ENCODE peak calls at places on chromosomes 12 and 14, in nine cellular contexts. T, M, Y, Q, X, F, U, A and B are unnamed samples.

GRCh38 chr12:12792421-12792820 is 7.0 kb downstream of the APOLD1 start:
- DNase-seq in T (no peak), M (no peak), Y (no peak), Q (no peak), X (no peak), F (no peak), U (no peak), A (no peak), B (no peak)

GRCh38 chr14:52961060-52961639 is 10.3 kb upstream of the FERMT2 start:
- DNase-seq in T (peak; percentile 77), M (peak; percentile 45), Y (peak; percentile 79), Q (no peak), X (peak; percentile 27), F (no peak), U (peak; percentile 68), A (peak; percentile 79), B (peak; percentile 28)

GRCh38 chr12:127640181-127640886 is 626.6 kb upstream of the TMEM132C start:
- DNase-seq in T (no peak), M (no peak), Y (no peak), Q (no peak), X (no peak), F (peak; percentile 44), U (no peak), A (peak; percentile 80), B (no peak)

GRCh38 chr14:35877276-35877675 is 51.1 kb downstream of the BRMS1L start:
- DNase-seq in T (no peak), M (no peak), Y (peak; percentile 68), Q (no peak), X (no peak), F (no peak), U (no peak), A (no peak), B (no peak)

GRCh38 chr12:6199531-6200265 is 502 bp upstream of the CD9 start:
- DNase-seq in T (peak; percentile 87), M (no peak), Y (peak; percentile 39), Q (peak; percentile 24), X (peak; percentile 32), F (no peak), U (peak; percentile 37), A (peak; percentile 23), B (peak; percentile 73)

GRCh38 chr14:67393689-67394088 is 18.3 kb downstream of the PLEK2 start:
- DNase-seq in T (no peak), M (no peak), Y (no peak), Q (no peak), X (no peak), F (no peak), U (no peak), A (no peak), B (no peak)

GRCh38 chr12:28568083-28568482 is 377.8 kb downstream of the CCDC91 start:
- DNase-seq in T (peak; percentile 70), M (no peak), Y (peak; percentile 88), Q (no peak), X (no peak), F (no peak), U (no peak), A (peak; percentile 99), B (no peak)

GRCh38 chr12:52206309-52207040 is 14.7 kb upstream of the KRT80 start:
- DNase-seq in T (peak; percentile 54), M (no peak), Y (no peak), Q (no peak), X (no peak), F (no peak), U (no peak), A (no peak), B (no peak)

GRCh38 chr14:92670177-92670576 is 78.2 kb downstream of the LGMN start:
- DNase-seq in T (no peak), M (no peak), Y (no peak), Q (no peak), X (no peak), F (no peak), U (no peak), A (peak; percentile 96), B (no peak)
- TF ChIP-seq CTCF in T (no peak), M (no peak), Y (peak; percentile 9), Q (no peak), X (no peak), F (no peak), U (no peak), A (peak; percentile 50), B (no peak)

GRCh38 chr12:101173197-101173749 is 36.8 kb downstream of the SLC5A8 start:
- DNase-seq in T (no peak), M (no peak), Y (no peak), Q (no peak), X (no peak), F (no peak), U (no peak), A (peak; percentile 0), B (no peak)

GRCh38 chr12:101166866-101167265 is 43.2 kb downstream of the SLC5A8 start:
- DNase-seq in T (no peak), M (no peak), Y (no peak), Q (no peak), X (no peak), F (no peak), U (no peak), A (no peak), B (no peak)

GRCh38 chr12:101174576-101174975 is 35.5 kb downstream of the SLC5A8 start:
- DNase-seq in T (no peak), M (no peak), Y (no peak), Q (no peak), X (no peak), F (no peak), U (no peak), A (no peak), B (peak; percentile 33)

GRCh38 chr12:101168000-101168399 is 42.0 kb downstream of the SLC5A8 start:
- DNase-seq in T (no peak), M (no peak), Y (no peak), Q (no peak), X (no peak), F (no peak), U (no peak), A (no peak), B (no peak)

DNA sequence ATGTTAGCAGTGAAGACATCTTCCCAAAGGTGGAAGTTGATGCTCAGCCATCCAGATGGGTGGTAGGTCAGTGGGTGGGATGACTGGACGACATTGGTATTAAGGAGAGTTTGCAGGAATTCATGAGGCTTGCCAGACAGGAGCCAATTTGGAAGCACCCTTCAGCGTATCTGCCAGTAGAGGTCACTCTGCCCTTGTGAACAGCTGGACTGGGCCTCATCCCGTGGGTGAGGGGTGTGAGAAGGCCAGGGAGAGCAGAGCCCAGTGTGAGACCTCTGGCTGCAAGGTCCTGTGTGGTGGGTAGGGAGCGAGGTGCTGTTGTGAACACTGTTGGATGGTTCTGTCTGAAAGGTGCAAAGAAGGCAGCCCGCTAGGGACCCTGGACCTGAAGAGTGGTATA is 37.7 kb downstream of the SLC5A8 start:
- DNase-seq in T (no peak), M (no peak), Y (peak; percentile 43), Q (no peak), X (peak; percentile 16), F (no peak), U (no peak), A (peak; percentile 43), B (peak; percentile 23)
- TF ChIP-seq CTCF in T (no peak), M (no peak), Y (no peak), Q (no peak), X (peak; percentile 25), F (no peak), U (no peak), A (peak; percentile 33), B (peak; percentile 27)

DNA sequence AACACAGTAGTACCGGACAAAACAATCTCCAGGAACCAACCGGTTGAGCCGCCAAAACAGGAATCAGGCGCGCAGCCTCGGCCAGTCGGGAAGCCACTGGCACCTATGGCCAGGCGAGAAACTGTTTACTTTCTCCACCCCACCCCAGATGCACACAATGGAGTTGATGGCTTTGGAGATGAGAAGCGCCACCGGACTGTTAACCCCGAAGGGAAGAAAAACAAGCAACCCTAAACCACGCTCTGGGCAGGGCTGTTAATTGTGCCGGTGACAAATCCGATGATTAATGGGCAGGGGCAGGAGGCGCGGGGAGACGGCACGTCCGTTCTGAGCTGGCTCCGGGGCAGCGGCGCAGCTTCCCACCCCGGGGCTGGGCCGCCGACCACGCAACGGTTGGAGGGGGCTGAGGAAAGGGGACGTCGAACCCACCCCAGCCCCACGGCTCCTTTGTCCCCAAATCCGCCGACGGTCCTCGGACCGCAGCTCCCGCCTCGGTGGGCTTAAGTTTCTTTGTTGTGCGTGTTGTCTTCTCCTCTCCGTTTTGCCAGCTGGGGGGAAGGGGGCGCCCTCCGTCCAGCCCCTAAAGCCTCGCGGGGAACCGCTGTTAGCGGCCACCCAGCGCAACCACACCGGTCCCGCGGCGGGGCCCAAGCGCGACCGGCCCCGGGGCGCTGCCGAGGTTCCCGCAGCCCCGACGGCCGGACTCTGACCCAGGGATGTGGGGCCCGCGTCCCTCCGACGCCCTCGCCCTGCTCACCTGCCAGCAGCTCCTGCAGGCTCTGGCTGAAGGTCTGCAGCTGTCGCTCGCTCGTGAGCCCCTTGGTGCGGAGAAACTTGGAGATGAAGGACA is 790 bp downstream of the BTG1 start:
- DNase-seq in T (peak; percentile 78), M (peak; percentile 42), Y (peak; percentile 79), Q (no peak), X (peak; percentile 75), F (peak; percentile 40), U (peak; percentile 63), A (peak; percentile 65), B (peak; percentile 82)
- TF ChIP-seq CTCF in T (no peak), M (no peak), Y (no peak), Q (no peak), X (no peak), F (no peak), U (no peak), A (no peak), B (no peak)

GRCh38 chr12:57370696-57371095 is 60.1 kb downstream of the R3HDM2 start:
- DNase-seq in T (no peak), M (no peak), Y (no peak), Q (no peak), X (no peak), F (no peak), U (no peak), A (no peak), B (no peak)

GRCh38 chr12:57369202-57369601 is 61.6 kb downstream of the R3HDM2 start:
- DNase-seq in T (no peak), M (no peak), Y (no peak), Q (no peak), X (no peak), F (no peak), U (no peak), A (no peak), B (no peak)

GRCh38 chr12:57367121-57367520 is 63.7 kb downstream of the R3HDM2 start:
- DNase-seq in T (no peak), M (no peak), Y (no peak), Q (no peak), X (no peak), F (no peak), U (no peak), A (no peak), B (no peak)

GRCh38 chr12:57370084-57370483 is 60.8 kb downstream of the R3HDM2 start:
- DNase-seq in T (no peak), M (no peak), Y (no peak), Q (no peak), X (no peak), F (no peak), U (no peak), A (no peak), B (no peak)

DNA sequence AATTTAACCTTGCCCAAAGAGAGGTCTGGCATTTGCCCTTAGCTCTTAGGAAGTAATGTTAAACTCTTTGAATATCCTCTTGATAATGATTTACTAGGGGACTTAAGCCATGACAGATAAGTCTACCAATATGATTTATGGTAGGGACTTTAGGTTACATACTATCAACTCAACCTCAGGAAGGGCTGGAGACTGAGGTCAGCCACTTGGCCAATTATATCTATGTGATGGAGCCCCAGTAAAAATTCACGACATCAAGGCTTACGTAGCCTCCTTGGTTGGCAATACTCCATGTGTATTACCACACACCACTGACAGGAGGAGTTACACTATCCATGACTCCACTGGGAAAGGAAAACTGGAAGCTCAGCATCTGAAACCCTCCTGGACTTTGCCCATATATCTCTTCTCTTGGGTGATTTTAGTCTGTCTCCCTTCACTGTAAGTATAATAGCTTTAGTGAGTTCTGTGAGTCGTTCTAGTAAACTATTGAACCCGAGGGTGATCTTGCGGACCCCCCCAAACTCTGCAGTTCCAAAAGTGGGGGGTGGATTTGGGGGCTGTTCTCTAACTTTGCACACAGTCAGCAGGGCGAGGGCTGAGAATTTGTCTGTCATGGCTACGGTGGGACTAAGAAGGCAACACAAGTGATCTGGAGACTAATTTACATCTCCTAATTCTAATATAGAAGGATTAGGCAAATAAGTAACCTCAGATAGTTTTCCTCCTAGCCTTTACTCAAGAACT is 62.3 kb downstream of the R3HDM2 start:
- DNase-seq in T (no peak), M (no peak), Y (peak; percentile 8), Q (no peak), X (no peak), F (no peak), U (peak; percentile 8), A (peak; percentile 46), B (peak; percentile 51)
- TF ChIP-seq CTCF in T (no peak), M (no peak), Y (no peak), Q (no peak), X (no peak), F (no peak), U (no peak), A (no peak), B (no peak)